ENCODE peak calls at places on chromosomes 5 and 9, in four cellular contexts. D is lung, U is activated gamma-delta T cell treated with Interleukin-2 at 50 U/mL for 16 hours, Q is pons. W is an unnamed sample.

GRCh38 chr5:151022511-151023018 is 2.2 kb downstream of the GPX3 start:
- DNase-seq in D (no peak), U (no peak), Q (no peak), W (no peak)

GRCh38 chr9:95363051-95363841 is 45.7 kb upstream of the FANCC start:
- DNase-seq in D (no peak), U (no peak), Q (no peak), W (no peak)

GRCh38 chr5:111680737-111681413 is 76.1 kb downstream of the NREP start:
- DNase-seq in D (peak; percentile 69), U (no peak), Q (peak; percentile 36), W (peak; percentile 78)

GRCh38 chr9:120383999-120384924 is 195.7 kb downstream of the CDK5RAP2 start:
- DNase-seq in D (no peak), U (no peak), Q (no peak), W (peak; percentile 38)

GRCh38 chr9:86549434-86549833 is 195.2 kb upstream of the TUT7 start:
- DNase-seq in D (no peak), U (no peak), Q (no peak), W (no peak)

GRCh38 chr9:18767141-18767540 is 265.9 kb downstream of the SAXO1 start:
- DNase-seq in D (no peak), U (no peak), Q (no peak), W (no peak)

GRCh38 chr5:136032564-136032963 is 3.8 kb downstream of the TGFBI start:
- DNase-seq in D (no peak), U (no peak), Q (no peak), W (no peak)

GRCh38 chr5:146380714-146381113 is 42.1 kb downstream of the POU4F3 start:
- DNase-seq in D (no peak), U (no peak), Q (no peak), W (no peak)

GRCh38 chr9:18457498-18457897 is 16.5 kb upstream of the ADAMTSL1 start:
- DNase-seq in D (no peak), U (no peak), Q (no peak), W (no peak)

GRCh38 chr5:142115937-142116614 is 7.5 kb downstream of the NDFIP1 start:
- DNase-seq in D (no peak), U (no peak), Q (no peak), W (no peak)

GRCh38 chr9:82593436-82593835 is 469.5 kb downstream of the RASEF start:
- DNase-seq in D (no peak), U (no peak), Q (no peak), W (no peak)

GRCh38 chr9:27382308-27382707 is 85.4 kb upstream of the EQTN start:
- DNase-seq in D (no peak), U (no peak), Q (no peak), W (peak; percentile 65)

W was measured in colonic mucosa.